ENCODE peak calls at places on chromosomes 3 and 15, in ten cellular contexts. B is naive thymus-derived CD4-positive, alpha-beta T cell; Z is ovary; V is spleen; N is K562; K is osteoblast; M is AG04450; F is body of pancreas; C is uterus; T is foreskin keratinocyte. A is an unnamed sample.

GRCh38 chr15:56759450-56759845 is 26.1 kb upstream of the ZNF280D start:
- DNase-seq in B (no peak), Z (no peak), V (no peak), N (no peak), K (no peak), M (peak), F (no peak), C (no peak), T (peak), A (peak)

GRCh38 chr3:65048151-65048550 is 360.4 kb upstream of the ADAMTS9 start:
- DNase-seq in B (no peak), Z (no peak), V (no peak), N (no peak), K (peak), M (no peak), F (no peak), C (no peak), T (peak), A (no peak)

GRCh38 chr15:92812271-92812670 is 87.9 kb upstream of the CHD2 start:
- DNase-seq in B (no peak), Z (no peak), V (no peak), N (no peak), K (no peak), M (no peak), F (no peak), C (no peak), T (no peak), A (peak)

GRCh38 chr3:31092748-31093607 is 198.5 kb upstream of the GADL1 start:
- DNase-seq in B (no peak), Z (no peak), V (no peak), N (no peak), K (no peak), M (no peak), F (no peak), C (no peak), T (no peak), A (no peak)

GRCh38 chr15:20646529-20647142 is 105.0 kb upstream of the GOLGA6L6 start:
- DNase-seq in B (no peak), Z (no peak), V (peak), N (no peak), K (peak), M (no peak), F (no peak), C (no peak), T (no peak), A (no peak)

GRCh38 chr15:100030586-100031249 is 297.5 kb upstream of the LYSMD4 start:
- DNase-seq in B (no peak), Z (no peak), V (no peak), N (no peak), K (no peak), M (no peak), F (no peak), C (no peak), T (peak), A (no peak)

GRCh38 chr3:13339833-13340232 is 80.3 kb downstream of the NUP210 start:
- DNase-seq in B (no peak), Z (no peak), V (no peak), N (no peak), K (no peak), M (no peak), F (no peak), C (no peak), T (no peak), A (no peak)

GRCh38 chr3:168876346-168877035 is 780.8 kb upstream of the GOLIM4 start:
- DNase-seq in B (no peak), Z (no peak), V (no peak), N (no peak), K (no peak), M (no peak), F (no peak), C (no peak), T (no peak), A (no peak)

GRCh38 chr3:37859354-37859753 is 2.3 kb upstream of the CTDSPL start:
- DNase-seq in B (no peak), Z (no peak), V (no peak), N (no peak), K (no peak), M (no peak), F (no peak), C (no peak), T (no peak), A (no peak)

GRCh38 chr15:100105101-100105500 is 236.7 kb downstream of the ADAMTS17 start:
- DNase-seq in B (no peak), Z (no peak), V (peak), N (no peak), K (no peak), M (no peak), F (no peak), C (peak), T (no peak), A (peak)

GRCh38 chr15:92638291-92638708 is 17.3 kb downstream of the FAM174B start:
- DNase-seq in B (no peak), Z (no peak), V (peak), N (no peak), K (peak), M (peak), F (peak), C (no peak), T (no peak), A (no peak)

GRCh38 chr3:68996356-68996995 is 17.0 kb downstream of the EOGT start:
- DNase-seq in B (no peak), Z (no peak), V (no peak), N (no peak), K (peak), M (no peak), F (no peak), C (no peak), T (peak), A (no peak)

GRCh38 chr15:38217788-38218609 is 34.6 kb upstream of the SPRED1 start:
- DNase-seq in B (no peak), Z (no peak), V (no peak), N (no peak), K (no peak), M (no peak), F (no peak), C (no peak), T (peak), A (no peak)

GRCh38 chr3:79085166-79085565 is 682.6 kb downstream of the ROBO1 start:
- DNase-seq in B (no peak), Z (no peak), V (no peak), N (no peak), K (no peak), M (peak), F (no peak), C (no peak), T (peak), A (no peak)

GRCh38 chr15:78257681-78258080 is 6.7 kb upstream of the DNAJA4 start:
- DNase-seq in B (no peak), Z (no peak), V (no peak), N (no peak), K (no peak), M (no peak), F (no peak), C (no peak), T (no peak), A (no peak)

GRCh38 chr15:62896380-62896866 is 146.1 kb upstream of the TPM1 start:
- DNase-seq in B (no peak), Z (no peak), V (no peak), N (no peak), K (no peak), M (no peak), F (no peak), C (no peak), T (peak), A (peak)

GRCh38 chr15:73146419-73146818 is 94.2 kb downstream of the NEO1 start:
- DNase-seq in B (no peak), Z (no peak), V (no peak), N (no peak), K (no peak), M (no peak), F (no peak), C (no peak), T (no peak), A (no peak)

GRCh38 chr3:112638327-112639020 is 2.5 kb downstream of the CCDC80 start:
- DNase-seq in B (no peak), Z (no peak), V (no peak), N (no peak), K (peak), M (no peak), F (no peak), C (peak), T (no peak), A (no peak)

GRCh38 chr15:60673156-60673555 is 194.2 kb upstream of the ICE2 start:
- DNase-seq in B (no peak), Z (no peak), V (no peak), N (no peak), K (no peak), M (no peak), F (no peak), C (no peak), T (no peak), A (no peak)

GRCh38 chr15:31101262-31102048 is at the start of gene TRPM1:
- DNase-seq in B (no peak), Z (no peak), V (no peak), N (no peak), K (peak), M (no peak), F (no peak), C (no peak), T (peak), A (no peak)

GRCh38 chr15:101499863-101500713 is 10.6 kb upstream of the PCSK6 start:
- DNase-seq in B (no peak), Z (no peak), V (peak), N (no peak), K (no peak), M (no peak), F (peak), C (no peak), T (no peak), A (no peak)

GRCh38 chr3:49406571-49407565 is 4.9 kb downstream of the RHOA start:
- DNase-seq in B (no peak), Z (no peak), V (peak), N (peak), K (no peak), M (no peak), F (no peak), C (no peak), T (no peak), A (no peak)

GRCh38 chr3:39501982-39502837 is 34.7 kb downstream of the MOBP start:
- DNase-seq in B (no peak), Z (no peak), V (no peak), N (no peak), K (no peak), M (no peak), F (no peak), C (no peak), T (no peak), A (no peak)

GRCh38 chr3:129690406-129690805 is 83.9 kb upstream of the PLXND1 start:
- DNase-seq in B (peak), Z (no peak), V (no peak), N (peak), K (no peak), M (peak), F (no peak), C (no peak), T (peak), A (no peak)

GRCh38 chr15:57432141-57432701 is 55.9 kb downstream of the CGNL1 start:
- DNase-seq in B (no peak), Z (no peak), V (no peak), N (no peak), K (no peak), M (no peak), F (no peak), C (no peak), T (no peak), A (no peak)

GRCh38 chr15:66940368-66940767 is 125.0 kb upstream of the SMAD3 start:
- DNase-seq in B (no peak), Z (no peak), V (no peak), N (no peak), K (peak), M (no peak), F (no peak), C (no peak), T (peak), A (peak)

DNA sequence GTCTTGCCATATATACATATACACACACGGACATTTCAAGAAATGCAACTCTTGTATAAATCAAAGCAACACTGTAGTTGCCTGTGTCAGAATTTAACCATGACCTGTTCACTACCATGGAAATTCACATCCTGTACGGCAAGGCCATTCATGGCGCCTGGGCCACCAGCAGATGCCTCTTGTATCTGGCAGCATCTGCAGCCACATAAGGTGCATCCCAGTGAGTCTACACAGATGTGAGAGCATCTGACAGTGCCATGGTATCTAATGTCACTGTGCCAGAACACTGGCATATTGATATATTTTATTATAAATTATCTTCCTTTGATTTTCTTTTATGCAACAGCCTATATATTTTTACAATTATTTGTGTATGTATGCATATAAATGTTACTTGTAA is 25.1 kb downstream of the PDZRN3 start:
- DNase-seq in B (no peak), Z (no peak), V (no peak), N (no peak), K (no peak), M (no peak), F (no peak), C (no peak), T (no peak), A (no peak)
- H3K27ac ChIP-seq in B (no peak), Z (no peak), V (no peak), N (no peak), K (peak), M (no peak), F (no peak), C (peak), T (no peak), A (no peak)

DNA sequence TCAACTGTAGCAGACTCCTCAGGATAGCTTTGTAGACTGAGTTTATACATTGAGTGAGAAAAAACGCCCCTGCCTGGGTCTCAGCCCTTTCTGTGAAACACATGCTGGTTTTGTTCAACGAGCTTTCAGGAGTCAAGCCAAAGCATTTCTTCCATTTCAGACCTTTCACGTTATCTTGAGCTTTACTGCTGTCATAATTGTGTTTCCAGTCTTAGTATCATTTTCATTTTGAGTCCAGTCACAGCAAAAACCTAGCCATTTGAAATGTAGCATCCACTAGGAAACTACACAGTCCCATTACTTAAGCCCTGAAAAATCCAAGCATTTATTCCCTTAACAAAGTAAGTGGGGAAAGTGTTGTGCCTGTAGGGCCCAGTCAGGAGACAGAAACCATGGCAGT is 110.1 kb upstream of the ABHD17C start:
- DNase-seq in B (no peak), Z (no peak), V (no peak), N (no peak), K (no peak), M (no peak), F (no peak), C (no peak), T (no peak), A (no peak)
- H3K27ac ChIP-seq in B (no peak), Z (no peak), V (no peak), N (no peak), K (no peak), M (no peak), F (no peak), C (no peak), T (peak), A (peak)

DNA sequence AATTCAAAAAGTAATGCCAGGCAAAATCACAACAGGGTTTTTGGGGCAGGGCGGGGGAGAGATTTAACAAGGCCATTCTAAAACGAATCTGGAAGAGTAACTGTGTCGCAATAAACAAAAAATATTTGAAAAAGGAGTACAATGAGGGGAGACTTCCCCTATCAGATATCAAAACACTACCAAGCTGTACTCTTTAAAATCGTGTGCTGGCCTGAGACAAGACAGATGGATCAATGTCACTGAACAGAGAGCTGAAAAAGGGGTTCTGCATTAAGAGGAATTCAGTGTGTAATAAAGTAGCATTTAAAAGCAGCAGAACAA is 59.2 kb downstream of the EPHB3 start:
- DNase-seq in B (no peak), Z (no peak), V (no peak), N (no peak), K (no peak), M (no peak), F (no peak), C (no peak), T (no peak), A (no peak)
- H3K27ac ChIP-seq in B (no peak), Z (no peak), V (no peak), N (no peak), K (no peak), M (no peak), F (no peak), C (peak), T (no peak), A (no peak)

GRCh38 chr3:177199206-177199765 is 2.0 kb upstream of the TBL1XR1 start:
- DNase-seq in B (peak), Z (no peak), V (no peak), N (no peak), K (peak), M (no peak), F (no peak), C (no peak), T (no peak), A (no peak)
- H3K27ac ChIP-seq in B (peak), Z (no peak), V (peak), N (peak), K (no peak), M (no peak), F (peak), C (peak), T (no peak), A (peak)

A was measured in RWPE2.